ENCODE peak calls at places on chromosomes 11 and 22, in six cellular contexts. G is K562, X is adrenal gland, R is fibroblast of the aortic adventitia, W is mesothelial cell of epicardium, Z is WTC11. Y is an unnamed sample.

GRCh38 chr11:90845126-90845525 is 622.3 kb upstream of the CHORDC1 start:
- DNase-seq in R (no peak), G (no peak), Z (no peak), W (no peak), X (no peak), Y (no peak)

GRCh38 chr22:33274214-33274828 is 216.1 kb upstream of the SYN3 start:
- DNase-seq in R (peak), W (no peak), Z (peak), G (peak), X (no peak), Y (no peak)

GRCh38 chr11:68806931-68807844 is 34.5 kb downstream of the CPT1A start:
- DNase-seq in W (no peak), R (peak), G (no peak), X (peak), Z (no peak), Y (no peak)

GRCh38 chr22:39493759-39494158 is 8.3 kb upstream of the MIEF1 start:
- DNase-seq in Z (no peak), W (no peak), G (no peak), X (no peak), R (peak), Y (no peak)

GRCh38 chr11:62138630-62139425 is 15.0 kb downstream of the INCENP start:
- DNase-seq in Z (no peak), W (no peak), G (no peak), R (no peak), X (no peak), Y (no peak)

GRCh38 chr22:50206599-50206998 is 5.8 kb downstream of the SELENOO start:
- DNase-seq in W (no peak), Z (peak), X (peak), G (peak), R (peak), Y (no peak)

GRCh38 chr11:77658213-77659013 is 20.8 kb upstream of the CLNS1A start:
- DNase-seq in R (peak), G (peak), W (no peak), X (no peak), Z (no peak), Y (no peak)

GRCh38 chr22:45448431-45448830 is 34.9 kb downstream of the RIBC2 start:
- DNase-seq in Z (no peak), X (no peak), G (no peak), W (no peak), R (peak), Y (peak)

GRCh38 chr11:118915941-118916841 is 9.5 kb downstream of the BCL9L start:
- DNase-seq in X (no peak), Z (no peak), W (no peak), G (no peak), R (no peak), Y (no peak)

GRCh38 chr11:120622189-120622912 is 110.8 kb downstream of the GRIK4 start:
- DNase-seq in R (no peak), Z (peak), W (no peak), G (peak), X (no peak), Y (no peak)

GRCh38 chr22:46328066-46328465 is 7.4 kb upstream of the TRMU start:
- DNase-seq in Z (no peak), X (peak), W (no peak), R (no peak), G (no peak), Y (no peak)

GRCh38 chr11:17020831-17021230 is 6.6 kb upstream of the PLEKHA7 start:
- DNase-seq in W (no peak), X (no peak), R (no peak), G (no peak), Z (no peak), Y (no peak)

GRCh38 chr11:66866420-66867010 is 9.7 kb downstream of the LRFN4 start:
- DNase-seq in R (no peak), G (no peak), W (no peak), X (no peak), Z (no peak), Y (no peak)

GRCh38 chr11:66868726-66869291 is 11.9 kb downstream of the LRFN4 start:
- DNase-seq in X (no peak), R (no peak), W (no peak), Z (peak), G (peak), Y (no peak)

GRCh38 chr11:66868082-66868725 is 11.3 kb downstream of the LRFN4 start:
- DNase-seq in Z (no peak), R (no peak), W (no peak), G (no peak), X (no peak), Y (no peak)

GRCh38 chr11:66866007-66866406 is 9.1 kb downstream of the LRFN4 start:
- DNase-seq in X (no peak), G (no peak), W (no peak), R (no peak), Z (no peak), Y (no peak)

DNA sequence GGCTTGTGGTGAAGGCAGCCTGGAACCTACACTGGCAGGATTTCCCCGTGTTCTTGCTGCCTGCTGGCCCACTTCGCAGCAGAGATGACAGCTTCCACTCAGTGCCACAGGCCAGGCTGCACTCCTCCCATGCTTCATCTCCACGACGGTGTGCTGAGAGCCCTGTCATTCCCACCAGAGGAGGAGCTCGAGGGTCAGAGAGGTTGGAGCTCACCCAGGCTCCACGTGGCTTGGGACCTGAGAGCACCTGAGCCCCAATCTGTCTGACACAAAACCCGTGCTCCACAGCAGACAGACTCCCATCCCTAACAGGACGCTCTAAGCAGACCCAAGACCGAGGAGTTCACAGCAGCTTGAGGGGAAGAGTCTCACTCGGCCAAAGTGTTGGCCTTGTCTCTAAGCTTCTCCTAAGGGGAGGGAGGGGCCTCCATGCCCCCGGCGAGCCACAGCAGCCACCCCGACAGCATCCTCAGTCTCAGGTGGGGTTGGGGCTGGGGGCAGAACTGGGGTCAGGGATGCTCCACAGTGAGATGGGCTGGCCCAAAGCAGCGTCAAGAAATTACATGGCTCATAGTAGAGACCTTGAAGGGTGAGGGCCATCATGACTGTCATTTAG is 10.7 kb downstream of the LRFN4 start:
- DNase-seq in Z (no peak), W (no peak), X (no peak), R (no peak), G (no peak), Y (no peak)
- TF ChIP-seq CTCF in Z (no peak), W (no peak), X (no peak), R (no peak), G (peak), Y (no peak)

GRCh38 chr22:37511368-37512104 is 7.7 kb downstream of the CARD10 start:
- DNase-seq in W (no peak), G (no peak), Z (no peak), R (no peak), X (no peak), Y (no peak)

GRCh38 chr22:37507731-37508130 is 11.5 kb downstream of the CARD10 start:
- DNase-seq in X (no peak), Z (no peak), R (no peak), G (no peak), W (no peak), Y (no peak)

GRCh38 chr22:37509026-37509886 is 10.0 kb downstream of the CARD10 start:
- DNase-seq in Z (no peak), R (no peak), G (peak), X (no peak), W (no peak), Y (no peak)

GRCh38 chr22:37508431-37508963 is 10.7 kb downstream of the CARD10 start:
- DNase-seq in R (no peak), Z (no peak), X (no peak), W (no peak), G (no peak), Y (no peak)

GRCh38 chr22:37510046-37510445 is 9.2 kb downstream of the CARD10 start:
- DNase-seq in W (no peak), R (no peak), Z (no peak), X (no peak), G (no peak), Y (no peak)
- TF ChIP-seq CTCF in W (no peak), R (no peak), Z (no peak), X (no peak), G (no peak), Y (no peak)

GRCh38 chr11:40722179-40722795 is 737.2 kb downstream of the LRRC4C start:
- DNase-seq in R (no peak), W (peak), X (peak), Z (peak), G (peak), Y (no peak)
- TF ChIP-seq CTCF in R (peak), W (peak), X (peak), Z (peak), G (peak), Y (no peak)

GRCh38 chr11:46676436-46677158 is 23.8 kb downstream of the ARHGAP1 start:
- DNase-seq in W (no peak), X (peak), R (no peak), Z (no peak), G (no peak), Y (no peak)

GRCh38 chr11:46675949-46676348 is 24.5 kb downstream of the ARHGAP1 start:
- DNase-seq in R (no peak), X (peak), Z (no peak), W (no peak), G (no peak), Y (no peak)

GRCh38 chr11:46673713-46674462 is 26.5 kb downstream of the ARHGAP1 start:
- DNase-seq in R (no peak), W (no peak), X (peak), Z (no peak), G (no peak), Y (no peak)

GRCh38 chr11:46674463-46675287 is 25.7 kb downstream of the ARHGAP1 start:
- DNase-seq in G (no peak), Z (peak), W (peak), R (peak), X (peak), Y (no peak)

DNA sequence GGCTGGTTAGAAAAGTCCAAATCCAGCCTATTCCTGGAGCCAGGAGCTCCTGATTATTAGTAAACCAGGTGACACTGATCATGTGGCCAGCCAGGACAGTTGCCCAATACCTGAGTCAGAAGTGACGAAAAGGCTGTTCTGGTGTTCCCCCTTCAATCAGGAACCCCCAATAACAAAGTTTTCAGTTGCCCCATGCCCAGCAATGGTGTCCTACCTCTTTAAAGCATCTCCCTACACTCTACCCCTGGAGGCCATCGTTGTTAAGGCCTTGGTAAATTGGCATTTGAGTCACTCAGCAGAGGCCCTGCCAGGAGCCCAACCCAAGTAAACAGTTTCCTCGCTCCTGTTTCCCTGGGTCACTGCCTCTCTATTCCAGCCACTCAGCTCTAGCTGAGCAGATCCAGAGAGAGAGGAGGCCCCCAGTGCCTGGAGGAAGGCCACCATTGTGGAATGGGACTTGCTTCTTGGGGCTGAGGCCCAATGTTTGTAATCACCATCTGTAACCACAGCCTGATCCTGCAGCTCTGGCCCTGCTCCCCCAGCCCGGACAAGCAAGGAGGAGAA is 25.0 kb downstream of the ARHGAP1 start:
- DNase-seq in X (peak), Z (no peak), W (no peak), G (no peak), R (peak), Y (peak)
- TF ChIP-seq CTCF in X (peak), Z (no peak), W (no peak), G (no peak), R (peak), Y (peak)

GRCh38 chr11:74838188-74838587 is 89.5 kb downstream of the RNF169 start:
- DNase-seq in G (no peak), R (no peak), W (no peak), Z (no peak), X (no peak), Y (no peak)
- TF ChIP-seq CTCF in G (no peak), R (no peak), W (no peak), Z (no peak), X (no peak), Y (no peak)

GRCh38 chr11:104997288-104997687 is 25.7 kb downstream of the CASP5 start:
- DNase-seq in W (no peak), G (no peak), Z (no peak), R (peak), X (no peak), Y (no peak)
- TF ChIP-seq CTCF in W (no peak), G (no peak), Z (no peak), R (peak), X (no peak), Y (no peak)

GRCh38 chr11:2870955-2871720 is 14.4 kb downstream of the CDKN1C start:
- DNase-seq in Z (peak), W (no peak), G (no peak), R (no peak), X (peak), Y (no peak)

GRCh38 chr11:2867722-2868548 is 17.6 kb downstream of the CDKN1C start:
- DNase-seq in Z (no peak), R (no peak), G (peak), W (no peak), X (no peak), Y (no peak)

GRCh38 chr11:2868604-2869526 is 16.7 kb downstream of the CDKN1C start:
- DNase-seq in G (no peak), R (no peak), W (no peak), X (no peak), Z (no peak), Y (no peak)

GRCh38 chr11:2870460-2870859 is 15.1 kb downstream of the CDKN1C start:
- DNase-seq in R (no peak), Z (no peak), X (no peak), G (no peak), W (no peak), Y (no peak)

GRCh38 chr11:2869561-2870427 is 15.8 kb downstream of the CDKN1C start:
- DNase-seq in G (no peak), R (no peak), Z (peak), X (no peak), W (no peak), Y (no peak)
- TF ChIP-seq CTCF in G (no peak), R (no peak), Z (no peak), X (no peak), W (no peak), Y (no peak)

DNA sequence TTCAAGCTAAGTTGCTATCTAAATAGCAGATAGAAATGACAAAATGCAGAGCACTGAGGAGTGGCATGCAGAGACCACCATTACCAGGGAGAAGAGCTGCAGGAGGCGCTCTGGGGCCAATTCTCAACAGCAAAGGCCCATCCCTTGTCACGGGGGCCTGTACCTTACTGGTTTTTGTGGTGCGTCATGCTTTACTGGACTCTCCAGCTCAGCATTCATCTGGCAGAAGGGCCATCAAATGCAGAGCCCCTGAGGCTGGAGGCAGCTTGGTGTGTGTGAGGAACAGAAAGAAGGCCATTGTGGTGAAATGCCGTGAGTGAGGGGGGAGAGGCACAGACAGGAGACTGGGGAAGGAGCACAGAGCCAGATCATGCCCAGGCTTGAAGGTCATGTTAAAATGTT is 56.5 kb upstream of the NAV2 start:
- DNase-seq in Z (no peak), R (no peak), G (no peak), W (no peak), X (no peak), Y (no peak)
- TF ChIP-seq CTCF in Z (no peak), R (no peak), G (peak), W (no peak), X (no peak), Y (no peak)

Y was measured in tibial nerve.